ENCODE peak calls at places on chromosomes 16 and 17, in six cellular contexts. F is GM23338, D is WTC11, C is H1, B is K562, Y is GM12878. E is an unnamed sample.

GRCh38 chr16:86781046-86781445 is 202.7 kb downstream of the FOXL1 start:
- DNase-seq in F (no peak), D (no peak), C (no peak), B (no peak), Y (no peak), E (no peak)

GRCh38 chr16:28003021-28003865 is 60.3 kb downstream of the GSG1L start:
- DNase-seq in F (no peak), D (no peak), C (no peak), B (no peak), Y (no peak), E (no peak)

GRCh38 chr16:49782405-49782804 is 73.5 kb downstream of the ZNF423 start:
- DNase-seq in F (no peak), D (no peak), C (no peak), B (no peak), Y (no peak), E (no peak)

GRCh38 chr16:57318240-57318970 is 33.9 kb upstream of the PLLP start:
- DNase-seq in F (peak; percentile 67), D (peak; percentile 40), C (no peak), B (no peak), Y (no peak), E (no peak)

GRCh38 chr17:57062865-57063264 is 22.2 kb upstream of the AKAP1 start:
- DNase-seq in F (no peak), D (no peak), C (no peak), B (no peak), Y (no peak), E (no peak)

GRCh38 chr16:70476272-70477020 is 22.1 kb downstream of the FCSK start:
- DNase-seq in F (no peak), D (no peak), C (no peak), B (no peak), Y (peak; percentile 96), E (no peak)

GRCh38 chr16:71352963-71353460 is 5.5 kb upstream of the CALB2 start:
- DNase-seq in F (no peak), D (no peak), C (no peak), B (no peak), Y (no peak), E (no peak)

GRCh38 chr16:82738699-82739098 is 111.9 kb downstream of the CDH13 start:
- DNase-seq in F (peak; percentile 18), D (no peak), C (no peak), B (no peak), Y (no peak), E (no peak)

GRCh38 chr16:50360033-50360778 is 8.6 kb downstream of the BRD7 start:
- DNase-seq in F (no peak), D (no peak), C (no peak), B (no peak), Y (no peak), E (no peak)

GRCh38 chr16:2584742-2585650 is 47.2 kb downstream of the PDPK1 start:
- DNase-seq in F (no peak), D (no peak), C (no peak), B (no peak), Y (no peak), E (no peak)

GRCh38 chr16:78648517-78648916 is 549.1 kb downstream of the WWOX start:
- DNase-seq in F (no peak), D (no peak), C (no peak), B (no peak), Y (no peak), E (no peak)

GRCh38 chr17:59829217-59830006 is 63.3 kb downstream of the TUBD1 start:
- DNase-seq in F (no peak), D (no peak), C (no peak), B (peak; percentile 60), Y (peak; percentile 100), E (peak; percentile 97)

GRCh38 chr17:1865252-1866037 is 35.6 kb downstream of the RPA1 start:
- DNase-seq in F (peak; percentile 69), D (peak; percentile 37), C (peak; percentile 60), B (peak; percentile 49), Y (no peak), E (peak; percentile 35)

GRCh38 chr17:5864910-5865657 is 205.1 kb upstream of the WSCD1 start:
- DNase-seq in F (no peak), D (no peak), C (peak; percentile 17), B (no peak), Y (no peak), E (no peak)

GRCh38 chr16:82322177-82322576 is 152.2 kb upstream of the MPHOSPH6 start:
- DNase-seq in F (no peak), D (no peak), C (no peak), B (no peak), Y (no peak), E (no peak)

GRCh38 chr17:29149431-29150064 is 30.6 kb downstream of the MYO18A start:
- DNase-seq in F (no peak), D (no peak), C (no peak), B (no peak), Y (no peak), E (no peak)

GRCh38 chr17:48604770-48605329 is at the start of gene HOXB6:
- DNase-seq in F (no peak), D (no peak), C (no peak), B (peak; percentile 65), Y (no peak), E (no peak)

GRCh38 chr17:31391496-31391949 is at the start of gene RAB11FIP4:
- DNase-seq in F (peak; percentile 63), D (peak; percentile 59), C (peak; percentile 52), B (peak; percentile 66), Y (no peak), E (no peak)

GRCh38 chr17:48062273-48062672 is 14.1 kb downstream of the NFE2L1 start:
- DNase-seq in F (no peak), D (no peak), C (no peak), B (no peak), Y (no peak), E (no peak)

GRCh38 chr17:34081269-34081668 is 173.8 kb upstream of the CCL2 start:
- DNase-seq in F (peak; percentile 76), D (peak; percentile 54), C (peak; percentile 57), B (peak; percentile 19), Y (no peak), E (no peak)

GRCh38 chr16:50740747-50741146 is 1.1 kb upstream of the CYLD start:
- DNase-seq in F (no peak), D (no peak), C (no peak), B (no peak), Y (no peak), E (no peak)

GRCh38 chr17:54270499-54270898 is 447.8 kb downstream of the KIF2B start:
- DNase-seq in F (no peak), D (no peak), C (no peak), B (no peak), Y (no peak), E (no peak)

GRCh38 chr17:72789711-72790110 is 302.8 kb downstream of the SLC39A11 start:
- DNase-seq in F (no peak), D (no peak), C (no peak), B (no peak), Y (no peak), E (no peak)
- TF ChIP-seq CREB1 in F (no peak), D (no peak), C (no peak), B (no peak), Y (no peak), E (no peak)

GRCh38 chr17:58595194-58595792 is 80.9 kb upstream of the MTMR4 start:
- DNase-seq in F (peak; percentile 42), D (no peak), C (no peak), B (no peak), Y (no peak), E (no peak)
- TF ChIP-seq CREB1 in F (no peak), D (no peak), C (no peak), B (no peak), Y (no peak), E (no peak)

GRCh38 chr17:79985361-79985760 is 50.3 kb downstream of the TBC1D16 start:
- DNase-seq in F (no peak), D (no peak), C (no peak), B (no peak), Y (no peak), E (no peak)

GRCh38 chr17:79984045-79984840 is 51.4 kb downstream of the TBC1D16 start:
- DNase-seq in F (no peak), D (no peak), C (no peak), B (no peak), Y (no peak), E (no peak)

GRCh38 chr17:79985951-79986391 is 49.7 kb downstream of the TBC1D16 start:
- DNase-seq in F (no peak), D (no peak), C (no peak), B (no peak), Y (no peak), E (no peak)

GRCh38 chr17:79983456-79983855 is 52.2 kb downstream of the TBC1D16 start:
- DNase-seq in F (no peak), D (peak; percentile 8), C (no peak), B (no peak), Y (no peak), E (no peak)

DNA sequence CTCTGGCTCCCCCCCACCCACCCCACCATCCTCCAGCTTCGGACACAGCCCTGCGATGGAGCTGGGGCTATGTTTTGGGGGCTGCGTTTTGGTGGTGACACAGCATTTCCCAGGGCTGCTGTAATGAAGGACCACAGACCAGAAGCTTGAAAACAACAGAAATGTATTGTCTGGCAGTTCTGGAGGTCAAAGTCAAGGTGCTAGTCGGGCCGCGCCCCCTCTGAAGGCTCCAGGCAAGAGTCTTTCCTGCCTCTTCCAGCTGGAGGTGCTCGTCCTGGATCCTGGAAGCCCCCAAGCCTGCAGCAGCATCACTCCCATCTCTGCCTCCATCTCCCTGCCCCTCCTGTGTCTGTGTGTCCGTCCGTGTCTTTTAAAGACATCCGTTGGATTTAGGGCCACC is 50.8 kb downstream of the TBC1D16 start:
- DNase-seq in F (peak; percentile 39), D (no peak), C (no peak), B (no peak), Y (no peak), E (peak; percentile 59)
- TF ChIP-seq CREB1 in F (no peak), D (no peak), C (no peak), B (no peak), Y (no peak), E (no peak)

GRCh38 chr17:63956296-63956920 is 16.3 kb downstream of the SCN4A start:
- DNase-seq in F (no peak), D (no peak), C (no peak), B (no peak), Y (no peak), E (peak; percentile 90)

GRCh38 chr17:63950940-63951907 is 19.1 kb upstream of the CD79B start:
- DNase-seq in F (peak; percentile 74), D (peak; percentile 75), C (peak; percentile 88), B (peak; percentile 34), Y (no peak), E (peak; percentile 62)

GRCh38 chr17:63955791-63956190 is 16.9 kb downstream of the SCN4A start:
- DNase-seq in F (no peak), D (no peak), C (no peak), B (no peak), Y (no peak), E (no peak)

GRCh38 chr17:63955232-63955631 is 17.5 kb downstream of the SCN4A start:
- DNase-seq in F (no peak), D (no peak), C (no peak), B (no peak), Y (no peak), E (no peak)

DNA sequence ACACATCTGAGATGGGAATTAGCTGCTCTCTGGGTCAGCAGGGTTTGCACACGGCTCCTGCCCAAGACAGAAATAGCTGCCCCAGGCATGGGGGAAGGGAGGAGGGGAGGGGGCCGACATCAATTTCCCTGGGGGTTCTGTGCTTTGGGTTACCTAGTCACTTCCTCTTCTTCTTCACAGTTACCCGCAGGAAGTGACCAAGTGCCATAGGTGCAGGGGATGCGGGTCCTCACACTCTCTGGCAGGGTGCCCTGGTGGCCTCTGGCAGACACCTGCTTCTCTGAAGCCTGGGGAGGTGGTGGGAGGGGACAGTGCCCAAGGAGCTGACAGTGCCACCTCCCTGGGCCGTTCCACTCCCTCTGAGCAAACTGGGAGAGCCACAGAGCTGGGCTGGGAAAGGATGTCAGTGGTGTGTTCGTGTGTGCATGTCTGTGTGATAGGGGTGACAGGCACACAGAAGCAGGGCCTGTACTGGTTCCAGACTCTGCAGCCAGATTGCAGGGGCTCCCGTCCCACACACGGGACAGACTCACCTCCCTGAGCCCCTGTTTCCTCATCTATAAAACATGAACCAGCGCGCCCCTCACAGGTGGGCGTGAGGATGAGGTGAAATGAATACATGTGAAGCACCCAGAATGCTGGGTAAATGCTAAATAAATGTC is 18.2 kb downstream of the SCN4A start:
- DNase-seq in F (no peak), D (no peak), C (no peak), B (no peak), Y (no peak), E (no peak)
- TF ChIP-seq CREB1 in F (no peak), D (no peak), C (no peak), B (no peak), Y (no peak), E (no peak)